ENCODE peak calls at places on chromosomes 5 and 9, in four cellular contexts. F is caudate nucleus; C is activated T-cell treated with anti-CD3 and anti-CD28 coated beads, Interleukin-2, amount 50 U/mL, for 72 hours; A is G401. D is an unnamed sample.

GRCh38 chr9:20594521-20594920 is 27.8 kb downstream of the MLLT3 start:
- DNase-seq in A (no peak), F (no peak), C (no peak), D (no peak)

GRCh38 chr5:172133359-172134029 is 54.5 kb downstream of the STK10 start:
- DNase-seq in C (peak; percentile 53), F (no peak), A (no peak), D (peak; percentile 23)

GRCh38 chr5:26802944-26803343 is 235.4 kb downstream of the CDH9 start:
- DNase-seq in F (no peak), A (no peak), C (no peak), D (no peak)

GRCh38 chr9:85443190-85443598 is 298.6 kb downstream of the AGTPBP1 start:
- DNase-seq in C (no peak), A (no peak), F (no peak), D (no peak)

GRCh38 chr9:133715295-133715865 is 22.8 kb downstream of the SARDH start:
- DNase-seq in A (no peak), F (no peak), C (no peak), D (no peak)

GRCh38 chr5:64869419-64869818 is 100.7 kb downstream of the CWC27 start:
- DNase-seq in F (no peak), A (no peak), C (no peak), D (no peak)

GRCh38 chr9:70539526-70539925 is 125.1 kb upstream of the KLF9 start:
- DNase-seq in C (no peak), F (no peak), A (no peak), D (no peak)

GRCh38 chr9:107489687-107490605 is at the start of gene KLF4:
- DNase-seq in C (peak; percentile 75), F (peak; percentile 87), A (peak; percentile 53), D (peak; percentile 91)

GRCh38 chr9:125591245-125591644 is 115.8 kb downstream of the MAPKAP1 start:
- DNase-seq in F (no peak), A (no peak), C (no peak), D (no peak)

GRCh38 chr5:175477440-175477839 is 920 bp upstream of the SFXN1 start:
- DNase-seq in A (no peak), F (no peak), C (no peak), D (no peak)

GRCh38 chr9:37200572-37201005 is 80.2 kb downstream of the ZCCHC7 start:
- DNase-seq in C (no peak), F (no peak), A (no peak), D (no peak)

GRCh38 chr5:143216211-143216610 is 187.3 kb downstream of the NR3C1 start:
- DNase-seq in A (no peak), C (no peak), F (no peak), D (no peak)

GRCh38 chr9:99108131-99108530 is 3.2 kb downstream of the TGFBR1 start:
- DNase-seq in A (peak; percentile 19), C (no peak), F (no peak), D (no peak)

GRCh38 chr9:11141357-11141756 is 528.6 kb upstream of the PTPRD start:
- DNase-seq in C (no peak), A (no peak), F (no peak), D (no peak)

GRCh38 chr5:89313044-89313443 is 430.1 kb upstream of the MEF2C start:
- DNase-seq in C (no peak), F (no peak), A (no peak), D (no peak)

GRCh38 chr9:91814681-91815212 is 135.3 kb downstream of the ROR2 start:
- DNase-seq in F (no peak), C (no peak), A (no peak), D (no peak)

GRCh38 chr5:135183464-135183863 is 149.4 kb upstream of the PITX1 start:
- DNase-seq in C (no peak), A (no peak), F (no peak), D (no peak)

GRCh38 chr9:6152824-6153223 is 62.8 kb upstream of the IL33 start:
- DNase-seq in C (no peak), A (no peak), F (no peak), D (no peak)

GRCh38 chr5:176995896-176996767 is 10.4 kb downstream of the UIMC1 start:
- DNase-seq in A (no peak), C (peak; percentile 4), F (no peak), D (no peak)

GRCh38 chr9:131238402-131239021 is 37.8 kb downstream of the FAM78A start:
- DNase-seq in A (peak; percentile 49), C (no peak), F (no peak), D (no peak)

GRCh38 chr9:88936132-88936531 is 55.1 kb upstream of the S1PR3 start:
- DNase-seq in A (no peak), C (no peak), F (no peak), D (no peak)

GRCh38 chr5:96969401-96969800 is 33.5 kb downstream of the LNPEP start:
- DNase-seq in A (no peak), F (no peak), C (no peak), D (no peak)

GRCh38 chr9:110183208-110184145 is 24.5 kb downstream of the C9orf152 start:
- DNase-seq in F (peak; percentile 7), A (peak; percentile 52), C (peak; percentile 67), D (peak; percentile 5)

GRCh38 chr9:74861773-74862172 is 25.9 kb downstream of the TRPM6 start:
- DNase-seq in C (no peak), F (no peak), A (no peak), D (no peak)

GRCh38 chr9:18493361-18494015 is 19.5 kb downstream of the ADAMTSL1 start:
- DNase-seq in C (no peak), F (no peak), A (no peak), D (no peak)

GRCh38 chr5:168364738-168365550 is 73.5 kb downstream of the WWC1 start:
- DNase-seq in F (no peak), A (peak; percentile 9), C (no peak), D (no peak)

GRCh38 chr5:179142434-179143198 is 82.4 kb downstream of the ZNF354C start:
- DNase-seq in C (peak; percentile 39), F (no peak), A (no peak), D (no peak)

GRCh38 chr5:124701873-124702272 is 44.6 kb downstream of the ZNF608 start:
- DNase-seq in F (no peak), C (no peak), A (no peak), D (no peak)

GRCh38 chr5:3340471-3340870 is 255.2 kb upstream of the IRX1 start:
- DNase-seq in F (no peak), A (no peak), C (no peak), D (no peak)

GRCh38 chr9:69671904-69672827 is at the start of gene APBA1:
- DNase-seq in C (peak; percentile 45), A (peak; percentile 82), F (peak; percentile 77), D (peak; percentile 68)

GRCh38 chr9:16612627-16613026 is 257.8 kb downstream of the BNC2 start:
- DNase-seq in F (no peak), C (no peak), A (no peak), D (no peak)

GRCh38 chr9:113622038-113622437 is 158.5 kb downstream of the RGS3 start:
- DNase-seq in F (no peak), C (no peak), A (no peak), D (no peak)

GRCh38 chr5:128254789-128255188 is 171.2 kb downstream of the SLC12A2 start:
- DNase-seq in C (no peak), A (no peak), F (no peak), D (no peak)

GRCh38 chr5:43401827-43402226 is 10.4 kb downstream of the CCL28 start:
- DNase-seq in C (no peak), F (no peak), A (no peak), D (no peak)

GRCh38 chr9:129412814-129413536 is 207.9 kb downstream of the C9orf50 start:
- DNase-seq in C (peak; percentile 66), F (peak; percentile 35), A (peak; percentile 87), D (peak; percentile 52)

GRCh38 chr5:65861830-65862241 is 64.5 kb upstream of the ERBIN start:
- DNase-seq in A (no peak), F (no peak), C (no peak), D (no peak)

D was measured in nucleus accumbens.